ENCODE peak calls at places on chromosomes 16 and 17, in six cellular contexts. B is tibial nerve, I is ovary, J is BE2C, L is fibroblast of lung, U is neuronal stem cell. Z is an unnamed sample. For H3K36me3, the result is how much of the 10 kb centered on the place peaks cover.

GRCh38 chr17:32486701-32487459 is at the start of gene CDK5R1:
- DNase-seq in B (no peak), I (peak), J (peak), L (peak), U (peak), Z (no peak)

GRCh38 chr17:51672058-51672457 is 411.7 kb downstream of the UTP18 start:
- DNase-seq in B (no peak), I (no peak), J (no peak), L (no peak), U (no peak), Z (no peak)

GRCh38 chr16:80174416-80174815 is 366.4 kb upstream of the DYNLRB2 start:
- DNase-seq in B (no peak), I (no peak), J (no peak), L (peak), U (no peak), Z (no peak)

GRCh38 chr16:23549938-23550337 is 7.2 kb downstream of the EARS2 start:
- DNase-seq in B (no peak), I (no peak), J (no peak), L (no peak), U (no peak), Z (no peak)

GRCh38 chr16:14409563-14409962 is 220.5 kb downstream of the PARN start:
- DNase-seq in B (peak), I (no peak), J (no peak), L (peak), U (no peak), Z (peak)

GRCh38 chr16:87570938-87571867 is 31.1 kb upstream of the JPH3 start:
- DNase-seq in B (no peak), I (peak), J (peak), L (peak), U (no peak), Z (peak)

GRCh38 chr17:64565563-64565962 is 58.8 kb downstream of the CEP95 start:
- DNase-seq in B (no peak), I (no peak), J (no peak), L (no peak), U (no peak), Z (no peak)

GRCh38 chr16:51982715-51983680 is 563.9 kb downstream of the TOX3 start:
- DNase-seq in B (peak), I (no peak), J (peak), L (peak), U (peak), Z (no peak)

GRCh38 chr17:38428643-38429371 is 543 bp downstream of the ARHGAP23 start:
- DNase-seq in B (no peak), I (peak), J (no peak), L (peak), U (no peak), Z (no peak)

GRCh38 chr16:82011199-82011641 is at the start of gene SDR42E1:
- DNase-seq in B (no peak), I (no peak), J (no peak), L (peak), U (no peak), Z (no peak)

GRCh38 chr17:57107498-57108101 is 22.6 kb downstream of the AKAP1 start:
- DNase-seq in B (no peak), I (no peak), J (no peak), L (no peak), U (no peak), Z (no peak)

GRCh38 chr17:76005263-76006149 is 4.9 kb downstream of the CDK3 start:
- DNase-seq in B (peak), I (peak), J (peak), L (peak), U (peak), Z (peak)

GRCh38 chr17:45409659-45410076 is 23.0 kb downstream of the ARHGAP27 start:
- DNase-seq in B (no peak), I (no peak), J (no peak), L (no peak), U (no peak), Z (no peak)

GRCh38 chr16:8767176-8767575 is 30.3 kb downstream of the TMEM186 start:
- DNase-seq in B (no peak), I (no peak), J (no peak), L (no peak), U (no peak), Z (no peak)

GRCh38 chr16:86883583-86884188 is 305.3 kb downstream of the FOXL1 start:
- DNase-seq in B (no peak), I (no peak), J (no peak), L (no peak), U (no peak), Z (no peak)

GRCh38 chr17:66551839-66552238 is 249.4 kb downstream of the PRKCA start:
- DNase-seq in B (no peak), I (no peak), J (no peak), L (no peak), U (no peak), Z (no peak)

GRCh38 chr16:86375370-86375769 is 135.0 kb upstream of the FOXF1 start:
- DNase-seq in B (no peak), I (no peak), J (no peak), L (peak), U (no peak), Z (no peak)

GRCh38 chr16:81465375-81465943 is 20.9 kb downstream of the CMIP start:
- DNase-seq in B (no peak), I (no peak), J (no peak), L (no peak), U (no peak), Z (no peak)

GRCh38 chr17:1047886-1048470 is 51.0 kb downstream of the TIMM22 start:
- DNase-seq in B (no peak), I (no peak), J (no peak), L (no peak), U (no peak), Z (no peak)

GRCh38 chr16:81708459-81709368 is 70.4 kb upstream of the PLCG2 start:
- DNase-seq in B (no peak), I (no peak), J (no peak), L (no peak), U (no peak), Z (no peak)

GRCh38 chr17:41895617-41896016 is 23.1 kb downstream of the ACLY start:
- DNase-seq in B (peak), I (peak), J (peak), L (peak), U (no peak), Z (peak)

GRCh38 chr17:75011788-75012319 is 616 bp upstream of the MRPL58 start:
- DNase-seq in B (peak), I (peak), J (peak), L (peak), U (no peak), Z (peak)

DNA sequence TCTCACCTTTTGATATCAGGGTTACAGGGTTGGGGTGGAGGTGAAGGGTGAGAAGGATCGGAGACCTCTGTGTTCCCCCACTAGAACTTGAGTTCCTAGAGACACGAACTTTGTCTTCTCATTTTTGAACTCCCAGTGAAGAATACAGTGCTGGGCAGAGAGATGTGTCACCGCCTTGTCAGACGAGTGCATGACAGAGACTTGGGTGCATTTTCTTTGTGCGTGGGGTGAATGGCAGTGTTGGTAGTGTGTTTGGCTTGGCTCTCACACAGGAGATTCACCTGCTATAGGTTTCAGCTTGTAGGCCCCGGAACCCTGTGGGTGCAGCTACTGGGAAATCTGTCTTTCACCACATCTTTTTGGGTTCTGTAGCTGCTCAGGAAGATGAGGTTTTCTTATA is 40.0 kb upstream of the CCR7 start:
- DNase-seq in B (no peak), I (no peak), J (no peak), L (no peak), U (no peak), Z (no peak)
- H3K36me3 ChIP-seq in B (under half), I (under half), J (under half), L (under half), U (under half), Z (under half)

DNA sequence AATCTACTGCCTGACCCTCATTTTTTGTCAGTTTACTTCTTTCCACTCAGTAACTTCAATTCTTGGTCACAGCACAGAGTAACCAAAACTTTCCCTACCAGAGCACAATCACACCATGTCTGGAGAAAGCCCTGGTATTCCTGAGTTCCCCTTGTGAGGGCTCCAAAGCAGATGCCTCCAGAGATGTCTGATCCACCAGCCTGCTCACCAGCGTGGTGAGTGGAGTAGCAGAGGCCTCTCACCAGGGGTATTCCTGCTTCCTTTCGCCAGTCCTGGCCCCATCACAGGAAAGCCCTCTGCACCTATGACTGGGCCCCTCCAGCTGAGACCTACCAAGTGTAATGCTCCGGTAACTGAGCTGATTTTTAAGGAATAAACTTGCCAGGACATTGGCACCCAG is 205.4 kb upstream of the HS3ST3A1 start:
- DNase-seq in B (no peak), I (no peak), J (no peak), L (no peak), U (no peak), Z (no peak)
- H3K36me3 ChIP-seq in B (under half), I (under half), J (under half), L (under half), U (under half), Z (under half)

GRCh38 chr17:18314731-18315497 is at the start of the genes SMCR8 and TOP3A:
- DNase-seq in B (peak), I (peak), J (peak), L (peak), U (peak), Z (peak)
- H3K36me3 ChIP-seq in B (under half), I (under half), J (under half), L (under half), U (under half), Z (under half)

GRCh38 chr17:49618112-49618611 is 42.5 kb downstream of the NXPH3 start:
- DNase-seq in B (no peak), I (no peak), J (no peak), L (no peak), U (no peak), Z (no peak)

GRCh38 chr17:49616546-49617205 is 41.0 kb downstream of the NXPH3 start:
- DNase-seq in B (peak), I (peak), J (no peak), L (peak), U (no peak), Z (peak)

GRCh38 chr17:49624896-49625295 is 49.2 kb downstream of the NXPH3 start:
- DNase-seq in B (no peak), I (no peak), J (no peak), L (peak), U (no peak), Z (no peak)

GRCh38 chr17:49621946-49622529 is 46.4 kb downstream of the NXPH3 start:
- DNase-seq in B (no peak), I (no peak), J (no peak), L (no peak), U (no peak), Z (no peak)

DNA sequence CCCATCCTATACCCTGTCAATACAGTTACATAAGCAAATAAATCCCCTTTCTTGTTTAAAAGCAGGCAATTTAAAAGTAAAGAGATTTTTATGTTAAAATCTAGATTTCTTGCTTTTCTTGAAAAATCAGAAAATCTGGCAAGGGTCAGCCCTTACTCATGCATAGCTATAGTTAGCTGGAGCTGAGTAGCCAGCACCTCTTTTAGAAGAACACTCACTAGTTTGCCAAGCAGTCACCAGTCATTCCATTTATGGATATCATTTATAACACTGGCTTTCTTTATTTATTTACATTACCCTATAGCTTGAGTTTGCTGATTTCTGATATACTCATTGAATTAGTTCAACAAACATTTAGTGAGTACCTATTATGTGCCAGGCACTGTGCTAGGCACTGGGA is 45.7 kb downstream of the NXPH3 start:
- DNase-seq in B (no peak), I (no peak), J (no peak), L (no peak), U (no peak), Z (no peak)
- H3K36me3 ChIP-seq in B (under half), I (under half), J (under half), L (under half), U (under half), Z (under half)

GRCh38 chr17:2687074-2687418 is 24.5 kb downstream of the CLUH start:
- DNase-seq in B (no peak), I (no peak), J (no peak), L (no peak), U (no peak), Z (no peak)

GRCh38 chr17:2691069-2691871 is 20.3 kb downstream of the CLUH start:
- DNase-seq in B (no peak), I (no peak), J (no peak), L (no peak), U (no peak), Z (no peak)

GRCh38 chr17:2689411-2690164 is 22.0 kb downstream of the CLUH start:
- DNase-seq in B (no peak), I (peak), J (no peak), L (no peak), U (no peak), Z (no peak)

GRCh38 chr17:2690165-2691068 is 21.1 kb downstream of the CLUH start:
- DNase-seq in B (no peak), I (peak), J (no peak), L (no peak), U (no peak), Z (no peak)

DNA sequence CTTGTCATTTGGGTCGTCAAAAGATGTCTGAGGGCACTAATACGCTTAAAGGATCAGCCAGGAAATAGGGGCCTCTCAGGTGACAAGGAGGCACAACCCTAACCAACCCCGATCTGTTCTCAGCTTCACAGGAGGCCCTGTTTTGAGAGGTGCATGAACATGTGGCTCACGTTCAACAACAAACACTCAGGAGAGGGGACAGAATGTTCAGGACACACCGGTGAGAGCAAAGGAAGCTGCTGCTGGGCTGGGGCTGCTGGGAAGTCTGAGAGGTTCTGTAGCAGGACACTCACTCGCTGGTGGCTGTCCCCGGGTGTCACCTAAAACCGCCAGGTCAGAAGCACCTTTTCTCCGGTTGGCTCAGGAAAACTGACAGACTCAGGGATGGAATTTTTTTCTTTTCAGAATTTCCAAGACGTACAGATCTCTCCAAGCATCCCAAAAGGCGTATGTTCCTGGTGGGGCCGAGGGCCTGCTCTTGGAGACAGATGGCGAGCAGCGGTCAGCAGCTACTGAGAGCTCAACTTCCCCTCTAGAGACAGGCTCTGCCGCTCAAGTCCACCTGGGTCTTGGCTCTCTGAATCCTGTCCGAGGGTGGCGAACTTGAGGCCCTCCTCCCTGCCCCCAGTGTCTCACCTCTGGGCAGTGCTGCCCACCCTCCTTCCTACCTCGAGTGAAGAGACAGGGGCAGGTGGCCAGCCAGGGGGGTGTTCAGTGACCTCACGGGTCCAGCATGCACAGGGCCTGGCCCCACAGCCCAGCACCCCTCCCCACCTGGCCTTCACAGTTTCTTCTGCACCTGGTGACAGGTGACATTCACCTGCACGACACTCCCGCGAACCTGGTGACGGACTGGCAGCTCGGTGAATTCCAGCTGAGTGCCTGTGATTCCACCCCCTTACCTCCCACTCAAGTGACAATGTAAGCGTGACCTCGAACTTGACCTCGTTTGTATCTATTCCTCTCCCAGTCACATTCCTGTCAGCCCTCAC is 22.9 kb downstream of the CLUH start:
- DNase-seq in B (no peak), I (peak), J (no peak), L (no peak), U (no peak), Z (peak)
- H3K36me3 ChIP-seq in B (under half), I (under half), J (under half), L (under half), U (under half), Z (under half)

Z was measured in gastrocnemius medialis.